ENCODE peak calls at places on chromosome 22, in five cellular contexts. One of them, this sample, is unnamed.

GRCh38 chr22:44676441-44677298 is 25.3 kb upstream of the PRR5 start:
- DNase-seq in ovary: no peak
- DNase-seq in tibial nerve: no peak
- DNase-seq in mesendoderm: no peak
- DNase-seq in right lobe of liver: no peak
- DNase-seq in this sample: no peak

GRCh38 chr22:32079110-32080089 is 36.3 kb downstream of the SLC5A1 start:
- DNase-seq in ovary: no peak
- DNase-seq in tibial nerve: no peak
- DNase-seq in mesendoderm: peak; percentile 91
- DNase-seq in right lobe of liver: peak; percentile 50
- DNase-seq in this sample: no peak

GRCh38 chr22:29016067-29016938 is 45.3 kb downstream of the C22orf31 start:
- DNase-seq in ovary: no peak
- DNase-seq in tibial nerve: no peak
- DNase-seq in mesendoderm: no peak
- DNase-seq in right lobe of liver: peak; percentile 65
- DNase-seq in this sample: no peak

GRCh38 chr22:42074153-42074750 is at the start of gene PHETA2:
- DNase-seq in ovary: peak; percentile 65
- DNase-seq in tibial nerve: peak; percentile 37
- DNase-seq in mesendoderm: peak; percentile 46
- DNase-seq in right lobe of liver: peak; percentile 53
- DNase-seq in this sample: no peak

GRCh38 chr22:22848364-22848866 is 39.2 kb upstream of the IGLL5 start:
- DNase-seq in ovary: peak; percentile 50
- DNase-seq in tibial nerve: peak; percentile 73
- DNase-seq in mesendoderm: peak; percentile 65
- DNase-seq in right lobe of liver: peak; percentile 76
- DNase-seq in this sample: no peak

GRCh38 chr22:44523981-44524759 is 26.1 kb upstream of the RTL6 start:
- DNase-seq in ovary: peak; percentile 84
- DNase-seq in tibial nerve: no peak
- DNase-seq in mesendoderm: no peak
- DNase-seq in right lobe of liver: peak; percentile 26
- DNase-seq in this sample: no peak

GRCh38 chr22:17097062-17097461 is 12.3 kb downstream of the IL17RA start:
- DNase-seq in ovary: no peak
- DNase-seq in tibial nerve: no peak
- DNase-seq in mesendoderm: no peak
- DNase-seq in right lobe of liver: peak; percentile 42
- DNase-seq in this sample: no peak

GRCh38 chr22:19679476-19680099 is 34.7 kb upstream of the SEPTIN5 start:
- DNase-seq in ovary: peak; percentile 46
- DNase-seq in tibial nerve: peak; percentile 44
- DNase-seq in mesendoderm: peak; percentile 53
- DNase-seq in right lobe of liver: no peak
- DNase-seq in this sample: no peak

GRCh38 chr22:44659140-44659539 is 42.9 kb upstream of the PRR5 start:
- DNase-seq in ovary: no peak
- DNase-seq in tibial nerve: no peak
- DNase-seq in mesendoderm: no peak
- DNase-seq in right lobe of liver: no peak
- DNase-seq in this sample: peak; percentile 54

GRCh38 chr22:23859201-23859600 is 1.5 kb downstream of the SLC2A11 start:
- DNase-seq in ovary: no peak
- DNase-seq in tibial nerve: no peak
- DNase-seq in mesendoderm: no peak
- DNase-seq in right lobe of liver: no peak
- DNase-seq in this sample: no peak

GRCh38 chr22:45196926-45197605 is 33.3 kb downstream of the NUP50 start:
- DNase-seq in ovary: no peak
- DNase-seq in tibial nerve: no peak
- DNase-seq in mesendoderm: no peak
- DNase-seq in right lobe of liver: no peak
- DNase-seq in this sample: peak; percentile 45

GRCh38 chr22:44355688-44356070 is 42.9 kb upstream of the SHISAL1 start:
- DNase-seq in ovary: peak; percentile 27
- DNase-seq in tibial nerve: no peak
- DNase-seq in mesendoderm: no peak
- DNase-seq in right lobe of liver: no peak
- DNase-seq in this sample: no peak

GRCh38 chr22:44648085-44648820 is 53.8 kb upstream of the PRR5 start:
- DNase-seq in ovary: no peak
- DNase-seq in tibial nerve: no peak
- DNase-seq in mesendoderm: no peak
- DNase-seq in right lobe of liver: no peak
- DNase-seq in this sample: peak; percentile 15

GRCh38 chr22:20549232-20549841 is 41.9 kb downstream of the MED15 start:
- DNase-seq in ovary: peak; percentile 37
- DNase-seq in tibial nerve: no peak
- DNase-seq in mesendoderm: no peak
- DNase-seq in right lobe of liver: no peak
- DNase-seq in this sample: no peak

GRCh38 chr22:32353840-32354239 is 3.8 kb upstream of the RFPL3 start:
- DNase-seq in ovary: no peak
- DNase-seq in tibial nerve: no peak
- DNase-seq in mesendoderm: no peak
- DNase-seq in right lobe of liver: no peak
- DNase-seq in this sample: no peak

GRCh38 chr22:21624120-21624879 is 5.5 kb downstream of the YDJC start:
- DNase-seq in ovary: no peak
- DNase-seq in tibial nerve: no peak
- DNase-seq in mesendoderm: peak; percentile 60
- DNase-seq in right lobe of liver: peak; percentile 74
- DNase-seq in this sample: peak; percentile 60

GRCh38 chr22:21041937-21042336 is 3.8 kb upstream of the LRRC74B start:
- DNase-seq in ovary: no peak
- DNase-seq in tibial nerve: no peak
- DNase-seq in mesendoderm: no peak
- DNase-seq in right lobe of liver: no peak
- DNase-seq in this sample: no peak

GRCh38 chr22:24429411-24430365 is 2.3 kb downstream of the ADORA2A start:
- DNase-seq in ovary: no peak
- DNase-seq in tibial nerve: no peak
- DNase-seq in mesendoderm: peak; percentile 46
- DNase-seq in right lobe of liver: no peak
- DNase-seq in this sample: no peak

GRCh38 chr22:32073823-32074380 is 30.8 kb downstream of the SLC5A1 start:
- DNase-seq in ovary: no peak
- DNase-seq in tibial nerve: no peak
- DNase-seq in mesendoderm: no peak
- DNase-seq in right lobe of liver: no peak
- DNase-seq in this sample: no peak

GRCh38 chr22:17888855-17889254 is 114.6 kb upstream of the BID start:
- DNase-seq in ovary: no peak
- DNase-seq in tibial nerve: no peak
- DNase-seq in mesendoderm: peak; percentile 78
- DNase-seq in right lobe of liver: no peak
- DNase-seq in this sample: no peak

GRCh38 chr22:22342697-22343602 is 98.4 kb downstream of the VPREB1 start:
- DNase-seq in ovary: no peak
- DNase-seq in tibial nerve: peak; percentile 18
- DNase-seq in mesendoderm: peak; percentile 95
- DNase-seq in right lobe of liver: peak; percentile 65
- DNase-seq in this sample: no peak

GRCh38 chr22:24482586-24482985 is 12.5 kb upstream of the UPB1 start:
- DNase-seq in ovary: no peak
- DNase-seq in tibial nerve: no peak
- DNase-seq in mesendoderm: peak; percentile 31
- DNase-seq in right lobe of liver: no peak
- DNase-seq in this sample: no peak

GRCh38 chr22:27541831-27542230 is 259.7 kb downstream of the MN1 start:
- DNase-seq in ovary: no peak
- DNase-seq in tibial nerve: no peak
- DNase-seq in mesendoderm: no peak
- DNase-seq in right lobe of liver: no peak
- DNase-seq in this sample: no peak

GRCh38 chr22:27133951-27134664 is 476.7 kb downstream of the MIAT start:
- DNase-seq in ovary: peak; percentile 46
- DNase-seq in tibial nerve: peak; percentile 55
- DNase-seq in mesendoderm: peak; percentile 27
- DNase-seq in right lobe of liver: no peak
- DNase-seq in this sample: no peak

GRCh38 chr22:20741634-20742581 is 32.0 kb upstream of the SERPIND1 start:
- DNase-seq in ovary: no peak
- DNase-seq in tibial nerve: peak; percentile 29
- DNase-seq in mesendoderm: peak; percentile 47
- DNase-seq in right lobe of liver: no peak
- DNase-seq in this sample: no peak

DNA sequence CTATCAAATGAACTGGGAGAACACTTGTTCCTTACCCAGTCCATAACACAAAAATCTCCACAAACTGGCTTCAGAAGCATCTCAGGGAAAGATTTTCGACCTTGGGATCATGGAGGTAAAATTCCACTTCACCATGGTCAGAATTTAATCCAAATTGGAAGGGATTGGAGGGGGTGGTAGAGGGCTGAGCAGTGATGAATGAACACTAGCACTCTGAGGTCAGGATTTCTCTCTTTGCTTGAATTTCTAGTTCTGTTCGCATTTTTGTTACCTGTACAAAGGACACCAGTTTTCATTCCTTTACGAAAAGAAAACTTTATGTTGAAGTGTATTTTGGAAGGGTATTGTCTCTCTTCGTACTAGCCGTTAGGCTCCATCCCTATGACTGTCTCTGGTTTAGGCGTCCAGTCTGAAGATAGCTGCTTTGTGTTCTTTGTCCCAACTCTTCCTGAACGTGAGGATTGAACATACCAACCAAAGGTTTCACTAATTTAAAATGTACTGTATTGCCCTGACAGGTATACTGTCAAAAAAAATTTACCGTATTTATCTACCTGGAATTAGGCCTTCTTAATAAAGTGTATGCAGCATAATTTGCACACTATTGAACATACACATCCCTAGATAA is 749 bp downstream of the GRAP2 start:
- DNase-seq in ovary: no peak
- DNase-seq in tibial nerve: no peak
- DNase-seq in mesendoderm: no peak
- DNase-seq in right lobe of liver: no peak
- DNase-seq in this sample: no peak
- H3K4me3 ChIP-seq in ovary: no peak overlapping the region
- H3K4me3 ChIP-seq in tibial nerve: no peak overlapping the region
- H3K4me3 ChIP-seq in mesendoderm: no peak overlapping the region
- H3K4me3 ChIP-seq in right lobe of liver: no peak overlapping the region
- H3K4me3 ChIP-seq in this sample: no peak overlapping the region

GRCh38 chr22:50162391-50162956 is 8.1 kb upstream of the PANX2 start:
- DNase-seq in ovary: no peak
- DNase-seq in tibial nerve: no peak
- DNase-seq in mesendoderm: no peak
- DNase-seq in right lobe of liver: no peak
- DNase-seq in this sample: no peak
- H3K27me3 ChIP-seq in ovary: no peaks in the 10 kb centered on the region
- H3K27me3 ChIP-seq in tibial nerve: no peaks in the 10 kb centered on the region
- H3K27me3 ChIP-seq in mesendoderm: no peaks in the 10 kb centered on the region
- H3K27me3 ChIP-seq in right lobe of liver: no peaks in the 10 kb centered on the region
- H3K27me3 ChIP-seq in this sample: no peaks in the 10 kb centered on the region

GRCh38 chr22:39244073-39244495 is 698 bp downstream of the PDGFB start:
- DNase-seq in ovary: no peak
- DNase-seq in tibial nerve: no peak
- DNase-seq in mesendoderm: no peak
- DNase-seq in right lobe of liver: no peak
- DNase-seq in this sample: no peak
- H3K27ac ChIP-seq in ovary: no peak overlapping the region
- H3K27ac ChIP-seq in tibial nerve: peak overlapping the region; percentile 91
- H3K27ac ChIP-seq in mesendoderm: no peak overlapping the region
- H3K27ac ChIP-seq in right lobe of liver: no peak overlapping the region
- H3K27ac ChIP-seq in this sample: peak overlapping the region; percentile 73

DNA sequence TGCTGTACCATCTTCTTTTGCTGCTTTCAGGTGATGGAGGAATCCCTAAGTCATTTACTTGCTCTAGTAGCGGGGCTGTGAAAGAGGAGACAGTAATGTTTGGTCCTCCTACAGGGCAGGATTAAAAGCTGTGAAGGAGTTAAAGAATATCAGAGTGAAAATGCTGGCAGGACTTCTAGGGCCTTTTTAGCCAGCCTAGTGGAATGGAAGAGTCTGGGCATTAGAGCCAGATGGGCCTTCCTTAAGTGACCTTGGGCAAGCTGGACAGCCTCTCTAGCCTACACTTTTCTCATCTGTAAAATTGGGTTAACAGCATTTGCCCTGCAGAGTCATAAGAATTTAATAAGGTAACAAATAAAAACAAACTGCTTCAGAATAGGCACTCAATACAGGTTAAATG is 114.7 kb downstream of the RBFOX2 start:
- DNase-seq in ovary: no peak
- DNase-seq in tibial nerve: no peak
- DNase-seq in mesendoderm: no peak
- DNase-seq in right lobe of liver: no peak
- DNase-seq in this sample: no peak
- H3K4me3 ChIP-seq in ovary: peak overlapping the region; percentile 44
- H3K4me3 ChIP-seq in tibial nerve: peak overlapping the region; percentile 55
- H3K4me3 ChIP-seq in mesendoderm: no peak overlapping the region
- H3K4me3 ChIP-seq in right lobe of liver: no peak overlapping the region
- H3K4me3 ChIP-seq in this sample: peak overlapping the region; percentile 73

GRCh38 chr22:36017661-36018091 is 10.9 kb downstream of the RBFOX2 start:
- DNase-seq in ovary: no peak
- DNase-seq in tibial nerve: no peak
- DNase-seq in mesendoderm: peak; percentile 61
- DNase-seq in right lobe of liver: no peak
- DNase-seq in this sample: no peak

GRCh38 chr22:36026741-36027140 is 1.9 kb downstream of the RBFOX2 start:
- DNase-seq in ovary: no peak
- DNase-seq in tibial nerve: no peak
- DNase-seq in mesendoderm: peak; percentile 77
- DNase-seq in right lobe of liver: no peak
- DNase-seq in this sample: no peak

GRCh38 chr22:36022697-36023096 is 5.9 kb downstream of the RBFOX2 start:
- DNase-seq in ovary: no peak
- DNase-seq in tibial nerve: no peak
- DNase-seq in mesendoderm: no peak
- DNase-seq in right lobe of liver: no peak
- DNase-seq in this sample: no peak

GRCh38 chr22:36021649-36022048 is 7.0 kb downstream of the RBFOX2 start:
- DNase-seq in ovary: no peak
- DNase-seq in tibial nerve: no peak
- DNase-seq in mesendoderm: no peak
- DNase-seq in right lobe of liver: no peak
- DNase-seq in this sample: no peak

DNA sequence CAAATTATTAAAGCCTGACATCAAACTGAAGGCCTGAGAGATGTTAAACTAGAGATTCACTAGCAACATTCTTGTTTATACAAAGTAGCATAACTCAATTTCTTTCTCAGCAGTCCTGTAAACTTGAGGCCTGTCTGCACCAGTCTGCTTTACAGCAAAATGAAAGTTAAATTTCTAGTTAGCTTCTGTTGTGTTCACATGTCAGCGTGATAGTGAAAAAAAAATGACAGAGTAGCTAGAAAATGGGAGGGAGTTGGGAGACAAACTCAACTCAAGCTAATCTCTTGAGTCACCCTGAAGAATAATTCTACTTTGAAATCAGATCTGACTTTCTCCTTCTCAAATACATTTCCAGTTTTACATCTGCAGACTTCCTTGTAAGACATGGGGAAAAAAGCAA is 6.5 kb downstream of the RBFOX2 start:
- DNase-seq in ovary: no peak
- DNase-seq in tibial nerve: no peak
- DNase-seq in mesendoderm: no peak
- DNase-seq in right lobe of liver: no peak
- DNase-seq in this sample: no peak
- H3K27me3 ChIP-seq in ovary: no peaks in the 10 kb centered on the region
- H3K27me3 ChIP-seq in tibial nerve: no peaks in the 10 kb centered on the region
- H3K27me3 ChIP-seq in mesendoderm: no peaks in the 10 kb centered on the region
- H3K27me3 ChIP-seq in right lobe of liver: no peaks in the 10 kb centered on the region
- H3K27me3 ChIP-seq in this sample: no peaks in the 10 kb centered on the region

GRCh38 chr22:38294193-38294592 is 21.4 kb upstream of the TMEM184B start:
- DNase-seq in ovary: no peak
- DNase-seq in tibial nerve: no peak
- DNase-seq in mesendoderm: no peak
- DNase-seq in right lobe of liver: no peak
- DNase-seq in this sample: no peak
- H3K27ac ChIP-seq in ovary: no peak overlapping the region
- H3K27ac ChIP-seq in tibial nerve: peak overlapping the region; percentile 82
- H3K27ac ChIP-seq in mesendoderm: no peak overlapping the region
- H3K27ac ChIP-seq in right lobe of liver: no peak overlapping the region
- H3K27ac ChIP-seq in this sample: peak overlapping the region; percentile 63